ENCODE peak calls at places on chromosomes 2 and 18, in nine cellular contexts. O, V, M, D, W, E, Q, C and Y are unnamed samples.

GRCh38 chr2:124426630-124427029 is 401.5 kb downstream of the CNTNAP5 start:
- DNase-seq in V (no peak), O (no peak), C (peak; percentile 18), E (no peak), W (no peak), M (no peak), D (no peak), Q (no peak), Y (no peak)

GRCh38 chr2:120445431-120446143 is 99.7 kb downstream of the INHBB start:
- DNase-seq in E (no peak), D (peak; percentile 77), C (no peak), W (peak; percentile 42), O (no peak), M (peak; percentile 33), V (no peak), Q (no peak), Y (no peak)

GRCh38 chr2:220320326-220320725 is 692.9 kb downstream of the SLC4A3 start:
- DNase-seq in D (no peak), O (no peak), V (no peak), M (peak; percentile 73), E (no peak), Q (no peak), C (no peak), W (no peak), Y (no peak)

GRCh38 chr2:203812294-203813221 is 55.0 kb upstream of the CTLA4 start:
- DNase-seq in M (no peak), E (no peak), D (no peak), C (no peak), O (no peak), V (no peak), W (no peak), Q (no peak), Y (no peak)

GRCh38 chr2:233481368-233482142 is 85.0 kb downstream of the USP40 start:
- DNase-seq in D (no peak), E (no peak), M (no peak), V (no peak), O (no peak), W (peak; percentile 42), C (peak; percentile 17), Q (no peak), Y (peak; percentile 16)

GRCh38 chr2:47422560-47422959 is 19.6 kb downstream of the MSH2 start:
- DNase-seq in W (peak; percentile 63), M (peak; percentile 76), E (peak; percentile 63), O (no peak), C (no peak), V (no peak), D (no peak), Q (no peak), Y (no peak)

GRCh38 chr2:7742301-7742700 is 825.1 kb downstream of the RNF144A start:
- DNase-seq in C (no peak), W (no peak), Q (no peak), M (no peak), O (no peak), V (no peak), E (no peak), D (no peak), Y (no peak)

GRCh38 chr2:62287895-62288589 is 92.1 kb downstream of the B3GNT2 start:
- DNase-seq in V (peak; percentile 19), W (peak; percentile 77), Q (peak; percentile 79), D (peak; percentile 46), C (peak; percentile 95), O (peak; percentile 93), E (peak; percentile 78), M (no peak), Y (no peak)

GRCh38 chr2:238100821-238101771 is 956 bp downstream of the ESPNL start:
- DNase-seq in O (no peak), Q (no peak), D (no peak), W (no peak), M (no peak), V (no peak), E (no peak), C (no peak), Y (no peak)

GRCh38 chr2:172912245-172912644 is 163.4 kb upstream of the MAP3K20 start:
- DNase-seq in O (no peak), W (no peak), V (no peak), M (no peak), D (no peak), C (no peak), E (no peak), Q (no peak), Y (no peak)

GRCh38 chr18:12839057-12839525 is 44.9 kb downstream of the PTPN2 start:
- DNase-seq in V (no peak), O (no peak), D (no peak), W (peak; percentile 20), E (no peak), M (no peak), Q (no peak), C (no peak), Y (no peak)

GRCh38 chr18:54165450-54165849 is 59.0 kb downstream of the MBD2 start:
- DNase-seq in E (no peak), D (no peak), V (peak; percentile 18), O (no peak), Q (no peak), M (no peak), C (no peak), W (no peak), Y (no peak)

GRCh38 chr2:239192456-239192855 is 208.4 kb downstream of the HDAC4 start:
- DNase-seq in C (no peak), M (no peak), D (no peak), O (no peak), E (no peak), W (no peak), V (no peak), Q (no peak), Y (no peak)

GRCh38 chr18:48927286-48928080 is 23.3 kb downstream of the SMAD7 start:
- DNase-seq in V (no peak), Q (no peak), D (no peak), C (no peak), W (no peak), E (no peak), O (no peak), M (no peak), Y (no peak)

GRCh38 chr2:232878855-232879617 is 9.0 kb downstream of the SNORC start:
- DNase-seq in W (no peak), V (no peak), E (no peak), Q (no peak), O (no peak), D (no peak), M (no peak), C (no peak), Y (no peak)

GRCh38 chr2:20934226-20934625 is 109.6 kb downstream of the APOB start:
- DNase-seq in D (no peak), W (no peak), Q (no peak), V (no peak), C (no peak), E (no peak), M (no peak), O (no peak), Y (no peak)

GRCh38 chr18:50853863-50854271 is 25.1 kb upstream of the ME2 start:
- DNase-seq in C (no peak), M (peak; percentile 57), W (peak; percentile 38), D (no peak), V (no peak), E (no peak), O (peak; percentile 14), Q (no peak), Y (no peak)